ENCODE peak calls at places on chromosomes 3 and 15, in seven cellular contexts. N is aorta; J is CD4-positive, CD25-positive, alpha-beta regulatory T cell; Y is CD8-positive, alpha-beta memory T cell; B is upper lobe of right lung; Q is K562; W is HCT116. T is an unnamed sample.

GRCh38 chr15:55774113-55774970 is 31.4 kb upstream of the PRTG start:
- DNase-seq in N (no peak), Y (peak), Q (peak), B (no peak), W (peak), J (peak), T (no peak)

GRCh38 chr3:122014741-122015140 is 7.3 kb downstream of the ILDR1 start:
- DNase-seq in Q (no peak), Y (no peak), W (no peak), N (no peak), J (no peak), B (no peak), T (no peak)

GRCh38 chr15:63166219-63166618 is 8.9 kb upstream of the RPS27L start:
- DNase-seq in B (no peak), J (no peak), N (no peak), Y (no peak), W (no peak), Q (no peak), T (no peak)

GRCh38 chr3:27449530-27450150 is 34.5 kb downstream of the SLC4A7 start:
- DNase-seq in Y (no peak), N (no peak), W (peak), Q (no peak), B (no peak), J (no peak), T (no peak)

GRCh38 chr3:43105224-43105596 is 669 bp downstream of the POMGNT2 start:
- DNase-seq in W (no peak), Q (no peak), J (no peak), B (peak), Y (no peak), N (peak), T (peak)

GRCh38 chr3:33858131-33858530 is 59.7 kb downstream of the PDCD6IP start:
- DNase-seq in J (no peak), N (no peak), W (no peak), Q (no peak), Y (no peak), B (no peak), T (no peak)

GRCh38 chr15:55349282-55349681 is 30.3 kb downstream of the PIGB start:
- DNase-seq in Y (no peak), B (no peak), W (no peak), Q (no peak), N (no peak), J (no peak), T (no peak)

GRCh38 chr3:28050895-28051294 is 190.5 kb upstream of the CMC1 start:
- DNase-seq in N (no peak), Q (no peak), B (no peak), J (no peak), Y (no peak), W (peak), T (no peak)

GRCh38 chr3:149575213-149575961 is 82.4 kb downstream of the WWTR1 start:
- DNase-seq in B (no peak), W (no peak), N (peak), J (no peak), Q (no peak), Y (no peak), T (no peak)

GRCh38 chr3:27186013-27186412 is 183.2 kb downstream of the NEK10 start:
- DNase-seq in J (no peak), B (no peak), N (no peak), W (no peak), Q (no peak), Y (no peak), T (no peak)

DNA sequence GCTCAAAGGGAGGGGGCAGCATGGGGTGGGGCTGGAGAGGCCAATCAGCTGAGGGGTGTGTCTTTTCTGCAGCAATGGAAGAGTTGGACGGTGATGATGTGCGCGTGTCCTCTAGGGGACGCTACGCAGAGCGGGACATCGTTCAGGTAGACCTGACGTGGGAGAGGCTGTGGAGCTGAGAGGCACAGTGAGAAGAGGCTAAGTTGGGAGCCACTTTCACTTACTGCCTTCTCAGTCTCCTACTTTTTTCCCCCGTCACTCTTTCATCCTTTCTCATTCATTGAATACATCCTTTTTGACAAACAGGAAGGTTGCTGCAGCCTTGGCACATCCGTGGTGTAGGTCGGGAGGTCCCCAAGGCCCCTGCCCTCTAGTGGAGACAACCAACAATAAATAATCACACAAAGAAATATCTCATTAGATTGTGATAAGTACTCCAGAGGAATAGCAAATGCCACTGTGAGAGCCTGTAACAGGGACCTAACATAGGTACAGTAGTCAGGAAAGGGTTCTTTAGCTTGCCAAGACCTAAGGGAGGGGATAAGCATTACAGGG is 4.4 kb upstream of the BRPF1 start:
- DNase-seq in Y (peak), N (no peak), B (no peak), J (peak), W (peak), Q (peak), T (no peak)
- H3K4me3 ChIP-seq in Y (peak), N (no peak), B (no peak), J (peak), W (no peak), Q (peak), T (peak)

GRCh38 chr15:41503669-41504010 is 10.0 kb downstream of the ITPKA start:
- DNase-seq in N (no peak), W (no peak), Q (no peak), Y (no peak), B (no peak), J (no peak), T (no peak)

GRCh38 chr15:41501961-41502786 is 8.5 kb downstream of the ITPKA start:
- DNase-seq in Y (peak), B (peak), N (no peak), J (no peak), Q (no peak), W (no peak), T (peak)

GRCh38 chr15:41499109-41499851 is 5.6 kb downstream of the ITPKA start:
- DNase-seq in B (no peak), N (no peak), J (no peak), W (no peak), Q (no peak), Y (no peak), T (no peak)

GRCh38 chr15:41502787-41503668 is 9.4 kb downstream of the ITPKA start:
- DNase-seq in J (no peak), Q (no peak), B (no peak), Y (no peak), N (no peak), W (no peak), T (no peak)

GRCh38 chr15:41501191-41501917 is 7.7 kb downstream of the ITPKA start:
- DNase-seq in Y (no peak), B (peak), W (no peak), Q (no peak), J (no peak), N (no peak), T (peak)
- H3K4me3 ChIP-seq in Y (peak), B (peak), W (no peak), Q (no peak), J (no peak), N (no peak), T (peak)

GRCh38 chr3:79015854-79016253 is 751.9 kb downstream of the ROBO1 start:
- DNase-seq in Y (no peak), N (no peak), Q (no peak), J (no peak), B (no peak), W (no peak), T (no peak)
- H3K4me3 ChIP-seq in Y (no peak), N (no peak), Q (no peak), J (no peak), B (no peak), W (no peak), T (no peak)

DNA sequence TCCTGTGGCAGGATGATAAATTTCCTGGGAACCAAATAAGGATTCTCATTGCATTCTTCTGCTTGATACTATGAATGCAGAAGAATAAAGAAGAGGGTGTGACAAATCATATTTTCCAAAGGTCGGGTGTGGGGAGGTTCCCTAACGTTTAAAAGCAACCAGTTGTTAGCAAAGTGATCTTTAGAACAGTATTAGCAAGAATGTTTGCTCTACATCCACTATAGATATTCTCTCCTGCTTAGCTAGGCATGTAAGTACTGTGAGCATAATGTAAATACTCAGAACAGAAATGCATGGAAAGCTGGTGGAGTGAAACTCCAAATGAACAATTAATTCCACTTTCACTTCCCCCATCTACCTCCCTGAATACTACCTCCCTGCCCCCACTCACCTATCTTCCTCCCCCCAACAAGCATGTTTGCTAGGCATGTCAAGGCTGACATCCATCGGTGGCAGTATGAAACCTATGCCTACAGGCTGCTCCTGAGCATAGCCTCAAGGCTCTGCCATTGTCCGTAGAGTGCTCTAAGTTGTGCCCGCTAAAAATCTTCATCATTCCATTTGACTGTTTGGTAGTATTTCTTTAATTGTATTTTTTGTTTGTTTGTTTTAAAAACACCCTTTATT is 329.7 kb downstream of the TIGIT start:
- DNase-seq in Q (no peak), J (no peak), Y (no peak), N (no peak), W (no peak), B (no peak), T (no peak)
- H3K4me3 ChIP-seq in Q (no peak), J (no peak), Y (no peak), N (no peak), W (peak), B (peak), T (no peak)

GRCh38 chr3:159867372-159867771 is 121.3 kb upstream of the IL12A start:
- DNase-seq in Y (no peak), W (no peak), Q (no peak), J (no peak), N (no peak), B (no peak), T (no peak)
- H3K4me3 ChIP-seq in Y (no peak), W (no peak), Q (no peak), J (no peak), N (no peak), B (no peak), T (no peak)

GRCh38 chr3:52685285-52685704 is 418 bp downstream of the PBRM1 start:
- DNase-seq in B (peak), W (peak), Y (peak), Q (no peak), N (peak), J (peak), T (peak)

GRCh38 chr3:52682016-52682415 is 3.7 kb downstream of the PBRM1 start:
- DNase-seq in B (no peak), W (peak), N (no peak), J (no peak), Q (peak), Y (no peak), T (no peak)

GRCh38 chr3:52683611-52684010 is 2.1 kb downstream of the PBRM1 start:
- DNase-seq in J (no peak), W (no peak), N (peak), Q (no peak), Y (no peak), B (peak), T (no peak)

GRCh38 chr3:52685705-52686691 is at the start of the genes GNL3 and PBRM1:
- DNase-seq in Q (peak), W (peak), B (peak), Y (peak), N (peak), J (peak), T (peak)

DNA sequence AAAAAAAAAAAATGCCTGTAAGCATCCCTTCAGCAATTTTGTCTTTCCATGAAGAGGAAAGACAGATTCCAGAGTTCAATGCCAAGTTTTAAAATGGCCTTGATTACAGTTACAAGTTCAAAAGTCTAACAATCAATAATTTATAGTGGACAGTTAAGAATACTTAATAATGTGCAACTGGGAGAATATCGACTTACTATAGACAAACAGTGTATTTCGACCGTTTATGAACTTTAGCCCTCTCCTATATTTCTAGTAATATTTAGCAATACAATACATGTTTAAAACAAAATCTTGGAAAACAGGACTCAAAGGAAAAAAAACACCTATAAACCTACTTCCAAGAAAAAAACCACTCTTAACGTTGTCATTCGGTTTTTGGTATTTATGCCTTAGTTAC is 1.5 kb downstream of the PBRM1 start:
- DNase-seq in Y (no peak), Q (no peak), J (no peak), B (no peak), W (no peak), N (no peak), T (no peak)
- H3K4me3 ChIP-seq in Y (peak), Q (peak), J (peak), B (peak), W (peak), N (no peak), T (no peak)

GRCh38 chr3:136860541-136860940 is 1.5 kb upstream of the NCK1 start:
- DNase-seq in B (no peak), Q (no peak), N (no peak), Y (no peak), J (no peak), W (no peak), T (no peak)
- H3K4me3 ChIP-seq in B (peak), Q (peak), N (no peak), Y (peak), J (peak), W (peak), T (no peak)

GRCh38 chr3:150878290-150878689 is 26.9 kb downstream of the MINDY4B start:
- DNase-seq in B (no peak), J (no peak), Q (no peak), N (no peak), W (no peak), Y (no peak), T (no peak)

GRCh38 chr3:150875548-150875947 is 29.7 kb downstream of the MINDY4B start:
- DNase-seq in N (no peak), Q (no peak), B (no peak), J (no peak), Y (no peak), W (no peak), T (no peak)

GRCh38 chr3:150877303-150877702 is 27.9 kb downstream of the MINDY4B start:
- DNase-seq in B (no peak), Q (no peak), W (no peak), N (no peak), Y (no peak), J (no peak), T (no peak)

GRCh38 chr3:150876866-150877265 is 28.4 kb downstream of the MINDY4B start:
- DNase-seq in J (no peak), Q (no peak), W (no peak), Y (no peak), B (no peak), N (no peak), T (no peak)

GRCh38 chr3:150874666-150875219 is 30.5 kb downstream of the MINDY4B start:
- DNase-seq in N (no peak), Y (no peak), W (no peak), J (no peak), Q (no peak), B (no peak), T (no peak)
- H3K4me3 ChIP-seq in N (no peak), Y (no peak), W (no peak), J (no peak), Q (no peak), B (no peak), T (no peak)

GRCh38 chr3:173796865-173797264 is 399.3 kb downstream of the NLGN1 start:
- DNase-seq in N (no peak), Y (no peak), Q (no peak), W (no peak), B (no peak), J (no peak), T (no peak)
- H3K4me3 ChIP-seq in N (no peak), Y (no peak), Q (no peak), W (no peak), B (no peak), J (no peak), T (no peak)